ENCODE peak calls at places on chromosome 10, in nine cellular contexts. V is neural progenitor cell, X is hepatocyte, I is GM23248, O is PC-3, L is HCT116, S is MM.1S, E is GM23338, R is SK-N-SH. B is an unnamed sample.

GRCh38 chr10:102660891-102661613 is 16.8 kb downstream of the TRIM8 start:
- DNase-seq in I (peak), O (no peak), V (peak), L (no peak), E (no peak), S (peak), R (peak), X (peak), B (peak)

GRCh38 chr10:48437546-48437945 is 131.1 kb downstream of the MAPK8 start:
- DNase-seq in R (no peak), I (no peak), L (no peak), X (no peak), O (no peak), E (no peak), S (no peak), V (peak), B (no peak)

GRCh38 chr10:13528138-13528874 is 508 bp downstream of the BEND7 start:
- DNase-seq in V (peak), I (peak), X (peak), S (no peak), O (no peak), E (peak), L (no peak), R (peak), B (no peak)

GRCh38 chr10:11403116-11403515 is 208.3 kb downstream of the USP6NL start:
- DNase-seq in R (no peak), L (no peak), V (no peak), E (no peak), I (no peak), X (no peak), O (no peak), S (no peak), B (peak)

GRCh38 chr10:45001382-45002148 is 842 bp downstream of the ZNF22 start:
- DNase-seq in X (peak), L (no peak), I (peak), V (peak), O (peak), E (peak), R (peak), S (peak), B (peak)

GRCh38 chr10:35884657-35885071 is 242.6 kb upstream of the FZD8 start:
- DNase-seq in I (no peak), O (no peak), L (no peak), E (no peak), S (no peak), R (no peak), X (peak), V (peak), B (no peak)

GRCh38 chr10:85919358-85920022 is 447.1 kb downstream of the GRID1 start:
- DNase-seq in O (no peak), E (no peak), V (no peak), I (no peak), S (no peak), R (no peak), L (no peak), X (no peak), B (no peak)

GRCh38 chr10:128875955-128876354 is 591.1 kb upstream of the MGMT start:
- DNase-seq in S (no peak), R (no peak), I (peak), X (peak), O (no peak), V (no peak), E (no peak), L (no peak), B (no peak)

GRCh38 chr10:124943301-124944092 is 1.6 kb downstream of the ZRANB1 start:
- DNase-seq in O (peak), E (no peak), S (no peak), X (no peak), L (peak), R (no peak), I (peak), V (no peak), B (no peak)

GRCh38 chr10:124379609-124380193 is 39.0 kb downstream of the OAT start:
- DNase-seq in E (no peak), I (no peak), S (no peak), X (no peak), R (peak), O (no peak), V (no peak), L (no peak), B (no peak)

GRCh38 chr10:13000431-13000830 is 1.1 kb downstream of the CCDC3 start:
- DNase-seq in I (no peak), R (no peak), L (no peak), E (no peak), S (no peak), V (no peak), O (no peak), X (no peak), B (no peak)

GRCh38 chr10:9097206-9097990 is 1042.9 kb downstream of the GATA3 start:
- DNase-seq in I (no peak), E (peak), R (no peak), L (no peak), O (no peak), X (no peak), S (peak), V (peak), B (no peak)

GRCh38 chr10:61898435-61898778 is 3.1 kb upstream of the ARID5B start:
- DNase-seq in V (no peak), O (peak), S (peak), E (no peak), X (no peak), L (no peak), R (no peak), I (no peak), B (peak)

GRCh38 chr10:12980713-12981306 is 20.7 kb downstream of the CCDC3 start:
- DNase-seq in V (no peak), S (no peak), L (no peak), E (no peak), X (no peak), O (no peak), I (no peak), R (no peak), B (no peak)

GRCh38 chr10:70333268-70333667 is 49.2 kb downstream of the LRRC20 start:
- DNase-seq in I (no peak), O (no peak), S (no peak), E (no peak), X (no peak), V (no peak), R (no peak), L (no peak), B (no peak)

GRCh38 chr10:61989995-61990760 is 88.7 kb downstream of the ARID5B start:
- DNase-seq in L (no peak), V (no peak), I (no peak), R (no peak), S (no peak), E (no peak), O (no peak), X (no peak), B (no peak)

GRCh38 chr10:119614686-119615085 is 17.9 kb upstream of the TIAL1 start:
- DNase-seq in I (no peak), R (no peak), S (no peak), E (no peak), O (no peak), V (no peak), L (no peak), X (no peak), B (no peak)

GRCh38 chr10:86785021-86785420 is 28.6 kb downstream of the BMPR1A start:
- DNase-seq in O (no peak), S (no peak), X (no peak), L (no peak), E (no peak), V (no peak), R (no peak), I (no peak), B (no peak)

GRCh38 chr10:61125560-61126250 is 181.7 kb upstream of the RHOBTB1 start:
- DNase-seq in S (peak), R (no peak), I (no peak), V (no peak), O (no peak), E (no peak), L (no peak), X (no peak), B (no peak)

GRCh38 chr10:44334621-44335184 is 50.2 kb downstream of the CXCL12 start:
- DNase-seq in V (no peak), S (no peak), L (no peak), E (no peak), I (peak), R (no peak), O (peak), X (no peak), B (no peak)

GRCh38 chr10:29895436-29895835 is 163.9 kb downstream of the JCAD start:
- DNase-seq in S (no peak), V (peak), O (no peak), L (no peak), I (peak), R (peak), X (peak), E (peak), B (no peak)

GRCh38 chr10:123720536-123720935 is 54.4 kb downstream of the GPR26 start:
- DNase-seq in R (no peak), I (no peak), X (no peak), V (no peak), O (no peak), L (no peak), E (no peak), S (no peak), B (no peak)

GRCh38 chr10:28049286-28049685 is 50.4 kb upstream of the ODAD2 start:
- DNase-seq in R (no peak), E (no peak), X (no peak), I (no peak), O (no peak), V (no peak), S (no peak), L (no peak), B (no peak)

GRCh38 chr10:119608316-119609155 is 11.8 kb upstream of the TIAL1 start:
- DNase-seq in S (no peak), R (peak), I (peak), E (peak), O (peak), V (peak), X (peak), L (peak), B (peak)

GRCh38 chr10:43218206-43218950 is 48.5 kb downstream of the RASGEF1A start:
- DNase-seq in V (no peak), R (no peak), I (peak), X (no peak), L (no peak), S (no peak), O (no peak), E (no peak), B (no peak)

GRCh38 chr10:76299501-76299900 is 868.1 kb downstream of the LRMDA start:
- DNase-seq in X (no peak), L (no peak), R (no peak), E (no peak), S (no peak), V (no peak), I (no peak), O (no peak), B (no peak)

GRCh38 chr10:86400705-86401587 is 34.4 kb upstream of the GRID1 start:
- DNase-seq in I (peak), L (peak), O (peak), X (peak), S (peak), V (peak), R (peak), E (peak), B (peak)

GRCh38 chr10:909831-910230 is 21.7 kb downstream of the LARP4B start:
- DNase-seq in E (peak), R (no peak), L (no peak), I (peak), S (no peak), X (no peak), V (peak), O (no peak), B (no peak)

GRCh38 chr10:51430506-51430905 is 268.9 kb downstream of the CSTF2T start:
- DNase-seq in X (no peak), I (no peak), S (no peak), L (no peak), O (no peak), R (no peak), E (no peak), V (no peak), B (no peak)

DNA sequence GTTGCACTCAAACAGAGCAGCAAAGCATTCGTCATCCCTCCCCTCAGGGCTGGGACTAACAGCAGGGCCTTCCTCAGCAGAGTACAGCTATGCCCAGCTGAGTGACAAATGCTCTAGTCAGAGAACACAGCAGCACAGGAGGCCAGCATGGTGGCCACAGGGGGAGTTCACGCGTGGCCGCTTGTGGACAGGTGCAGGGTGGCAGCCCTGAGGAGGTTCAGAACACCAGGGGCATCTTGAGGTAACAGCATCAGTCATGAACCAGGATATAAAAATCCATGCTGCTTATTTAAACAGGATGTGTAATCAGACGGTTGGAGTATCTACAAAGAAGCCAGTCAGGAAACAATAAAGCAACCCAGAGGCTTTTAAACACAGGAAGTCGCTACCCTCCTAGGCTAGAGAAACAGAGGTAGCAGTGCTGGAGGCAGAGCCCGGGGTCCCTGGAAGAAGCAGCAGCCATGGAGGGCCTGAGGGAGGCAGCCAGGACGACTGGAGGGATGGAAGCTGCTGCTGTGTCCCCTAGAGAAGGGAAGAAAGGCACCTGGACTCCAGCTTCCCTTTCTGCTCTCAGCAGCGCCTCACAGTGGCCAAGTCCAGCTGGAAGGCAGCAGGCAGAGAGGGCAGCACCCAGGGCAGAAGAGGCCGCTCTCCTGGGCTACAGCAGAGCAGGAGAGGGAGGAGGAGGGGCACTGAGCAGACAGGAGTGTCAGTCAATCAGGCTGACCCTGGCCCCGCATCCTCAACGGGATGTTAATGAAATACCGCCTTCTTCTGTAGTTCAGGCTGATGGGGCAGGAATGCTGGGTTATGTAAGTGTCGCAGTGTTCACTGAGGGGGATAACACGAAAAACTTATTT is 70.8 kb upstream of the UCN3 start:
- DNase-seq in V (peak), R (peak), S (no peak), O (peak), L (peak), X (peak), E (peak), I (peak), B (peak)
- TF ChIP-seq EZH2phosphoT487 in V (no peak), R (no peak), S (no peak), O (no peak), L (no peak), X (no peak), E (no peak), I (no peak), B (no peak)

GRCh38 chr10:113027574-113028392 is 77.7 kb downstream of the TCF7L2 start:
- DNase-seq in E (peak), O (no peak), V (peak), L (no peak), S (no peak), R (no peak), X (no peak), I (peak), B (no peak)
- H3K4me2 ChIP-seq in E (peak), O (no peak), V (peak), L (no peak), S (no peak), R (peak), X (peak), I (peak), B (no peak)

GRCh38 chr10:81873932-81874816 is 820 bp upstream of the NRG3 start:
- DNase-seq in V (peak), R (peak), O (no peak), I (peak), X (peak), S (peak), L (no peak), E (peak), B (no peak)
- H3K4me3 ChIP-seq in V (peak), R (no peak), O (no peak), I (no peak), X (peak), S (peak), L (no peak), E (peak), B (no peak)

GRCh38 chr10:112208981-112209380 is 25.4 kb upstream of the GPAM start:
- DNase-seq in X (no peak), V (no peak), R (no peak), E (no peak), O (no peak), S (no peak), L (no peak), I (peak), B (no peak)
- TF ChIP-seq EZH2phosphoT487 in X (no peak), V (no peak), R (no peak), E (no peak), O (no peak), S (no peak), L (no peak), I (no peak), B (no peak)

GRCh38 chr10:23442936-23443335 is 4.1 kb downstream of the OTUD1 start:
- DNase-seq in S (no peak), O (peak), V (no peak), E (no peak), I (peak), R (no peak), L (no peak), X (no peak), B (no peak)
- H3K4me2 ChIP-seq in S (peak), O (peak), V (no peak), E (no peak), I (peak), R (peak), L (no peak), X (peak), B (peak)

GRCh38 chr10:95304463-95304862 is 13.7 kb upstream of the PDLIM1 start:
- DNase-seq in O (no peak), V (peak), R (no peak), I (no peak), L (no peak), X (no peak), E (peak), S (no peak), B (no peak)
- H3K4me3 ChIP-seq in O (no peak), V (no peak), R (no peak), I (no peak), L (no peak), X (no peak), E (no peak), S (no peak), B (no peak)

GRCh38 chr10:121665809-121666208 is 67.6 kb upstream of the FGFR2 start:
- DNase-seq in E (no peak), V (no peak), X (no peak), S (no peak), L (no peak), I (no peak), O (no peak), R (no peak), B (no peak)

GRCh38 chr10:121662531-121662930 is 64.3 kb upstream of the FGFR2 start:
- DNase-seq in I (no peak), S (no peak), V (no peak), X (no peak), E (no peak), O (no peak), L (no peak), R (no peak), B (no peak)

GRCh38 chr10:121661451-121661851 is 63.2 kb upstream of the FGFR2 start:
- DNase-seq in X (no peak), E (no peak), L (no peak), V (no peak), R (no peak), I (no peak), O (no peak), S (no peak), B (no peak)

GRCh38 chr10:121664671-121665070 is 66.4 kb upstream of the FGFR2 start:
- DNase-seq in E (no peak), V (no peak), I (no peak), R (no peak), O (no peak), S (no peak), L (no peak), X (no peak), B (no peak)

DNA sequence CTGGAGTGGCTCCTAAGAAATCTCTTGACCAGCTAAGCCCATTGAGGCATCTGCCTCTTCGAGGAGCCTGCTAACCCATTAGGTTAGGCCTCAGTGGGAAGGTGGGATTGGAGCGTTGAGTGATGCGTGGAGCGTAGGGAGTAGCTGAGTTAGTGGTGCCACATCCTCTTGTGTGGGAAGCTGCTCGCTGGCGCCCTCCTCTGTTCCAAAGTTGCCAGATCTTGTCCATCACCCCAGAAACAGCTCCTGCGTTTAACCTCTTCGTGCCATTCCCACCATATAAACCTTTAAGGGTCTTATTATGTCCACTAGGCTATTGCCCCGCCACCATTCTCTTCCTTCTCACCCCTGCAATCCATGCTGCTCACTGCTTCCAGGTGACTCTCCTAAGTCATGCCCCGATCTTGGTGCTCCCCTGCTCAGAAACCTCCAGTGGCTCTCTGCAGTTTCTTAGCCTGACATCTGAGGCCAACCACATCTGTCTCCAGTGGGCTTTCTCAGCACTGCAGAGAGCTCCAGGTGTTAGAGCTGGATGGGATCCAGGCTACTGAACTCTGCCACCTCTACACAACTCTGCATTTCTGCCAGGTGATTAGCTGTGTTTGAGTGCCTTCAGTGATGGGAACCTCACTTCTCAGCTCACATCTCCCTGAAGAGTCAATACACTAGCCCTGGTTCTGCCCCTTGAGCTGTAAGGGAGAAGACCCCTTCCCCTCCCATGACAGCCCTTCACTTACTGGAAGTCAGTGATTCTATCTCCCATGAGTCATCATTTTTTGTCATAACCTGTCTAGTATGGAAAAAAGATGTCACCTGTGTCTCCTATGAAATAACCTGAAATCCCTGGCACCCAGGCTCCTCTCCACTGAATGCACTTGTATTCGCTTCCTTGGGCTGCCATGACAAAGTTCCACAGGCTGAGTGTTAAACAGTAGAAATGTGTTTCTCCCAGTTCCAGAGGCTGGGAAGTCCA is 65.0 kb upstream of the FGFR2 start:
- DNase-seq in E (peak), R (peak), S (no peak), I (no peak), V (peak), L (peak), X (no peak), O (no peak), B (peak)
- TF ChIP-seq EZH2phosphoT487 in E (no peak), R (no peak), S (no peak), I (no peak), V (no peak), L (no peak), X (no peak), O (no peak), B (no peak)

GRCh38 chr10:78301481-78301880 is 267.8 kb downstream of the RPS24 start:
- DNase-seq in V (no peak), L (no peak), R (no peak), O (no peak), I (no peak), S (no peak), X (no peak), E (no peak), B (no peak)
- H3K4me2 ChIP-seq in V (no peak), L (no peak), R (no peak), O (no peak), I (no peak), S (no peak), X (no peak), E (no peak), B (no peak)